ENCODE peak calls at places on chromosomes 1 and 21, in six cellular contexts. H is neural progenitor cell, O is left ventricle myocardium inferior, A is RWPE2, R is GM23338, W is lower lobe of right lung. B is an unnamed sample.

GRCh38 chr1:3668585-3669300 is 16.4 kb downstream of the TP73 start:
- DNase-seq in O (peak; percentile 82), R (peak; percentile 71), H (no peak), W (peak; percentile 95), A (peak; percentile 71), B (no peak)

GRCh38 chr1:220786057-220786336 is 716 bp upstream of the MTARC1 start:
- DNase-seq in W (peak; percentile 63), R (no peak), A (no peak), H (no peak), O (peak; percentile 34), B (no peak)

GRCh38 chr1:56376188-56376984 is 203.0 kb downstream of the PLPP3 start:
- DNase-seq in R (peak; percentile 57), O (peak; percentile 32), H (peak; percentile 34), A (no peak), W (no peak), B (peak; percentile 51)

GRCh38 chr1:208510192-208510952 is 266.2 kb upstream of the PLXNA2 start:
- DNase-seq in O (no peak), R (no peak), W (no peak), H (no peak), A (no peak), B (peak; percentile 58)

GRCh38 chr1:233704125-233704881 is 90.4 kb downstream of the KCNK1 start:
- DNase-seq in W (no peak), R (no peak), O (no peak), A (no peak), H (no peak), B (peak; percentile 15)

GRCh38 chr1:65650682-65651081 is 142.0 kb upstream of the PDE4B start:
- DNase-seq in H (no peak), O (no peak), A (no peak), R (no peak), W (no peak), B (no peak)

GRCh38 chr21:36471254-36471723 is 8.6 kb downstream of the CLDN14 start:
- DNase-seq in O (no peak), H (no peak), A (no peak), W (no peak), R (no peak), B (peak; percentile 76)

GRCh38 chr21:32538147-32538792 is 47.1 kb downstream of the TCP10L start:
- DNase-seq in H (no peak), A (no peak), O (no peak), R (no peak), W (no peak), B (no peak)

GRCh38 chr1:214550339-214551051 is 907 bp downstream of the PTPN14 start:
- DNase-seq in H (peak; percentile 54), R (peak; percentile 42), W (no peak), O (no peak), A (no peak), B (peak; percentile 34)

GRCh38 chr1:214549604-214550338 is 1.6 kb downstream of the PTPN14 start:
- DNase-seq in W (no peak), R (peak; percentile 60), A (no peak), O (no peak), H (peak; percentile 40), B (peak; percentile 58)

GRCh38 chr1:214552174-214552608 is 789 bp upstream of the PTPN14 start:
- DNase-seq in A (no peak), O (peak; percentile 57), W (peak; percentile 78), R (peak; percentile 97), H (peak; percentile 75), B (peak; percentile 65)

GRCh38 chr1:214551436-214552173 is at the start of gene PTPN14:
- DNase-seq in R (peak; percentile 97), W (peak; percentile 90), A (peak; percentile 84), O (peak; percentile 90), H (peak; percentile 98), B (peak; percentile 97)

GRCh38 chr1:214551052-214551435 is 358 bp downstream of the PTPN14 start:
- DNase-seq in W (peak; percentile 59), R (peak; percentile 48), H (peak; percentile 75), O (peak; percentile 57), A (peak; percentile 30), B (no peak)
- H3K4me3 ChIP-seq in W (peak overlapping the region; percentile 83), R (peak overlapping the region; percentile 87), H (peak overlapping the region; percentile 71), O (peak overlapping the region; percentile 88), A (peak overlapping the region; percentile 85), B (peak overlapping the region; percentile 91)

GRCh38 chr1:63623952-63624351 is 30.7 kb downstream of the PGM1 start:
- DNase-seq in A (no peak), H (peak; percentile 87), O (no peak), R (no peak), W (no peak), B (no peak)
- TF ChIP-seq CTCF in A (no peak), H (no peak), O (no peak), R (no peak), W (no peak), B (no peak)

GRCh38 chr1:53838654-53838974 is 518 bp upstream of the NDC1 start:
- DNase-seq in W (no peak), H (no peak), A (no peak), R (no peak), O (no peak), B (no peak)
- H3K4me3 ChIP-seq in W (peak overlapping the region; percentile 89), H (peak overlapping the region; percentile 82), A (peak overlapping the region; percentile 75), R (no peak overlapping the region), O (peak overlapping the region; percentile 88), B (peak overlapping the region; percentile 97)

DNA sequence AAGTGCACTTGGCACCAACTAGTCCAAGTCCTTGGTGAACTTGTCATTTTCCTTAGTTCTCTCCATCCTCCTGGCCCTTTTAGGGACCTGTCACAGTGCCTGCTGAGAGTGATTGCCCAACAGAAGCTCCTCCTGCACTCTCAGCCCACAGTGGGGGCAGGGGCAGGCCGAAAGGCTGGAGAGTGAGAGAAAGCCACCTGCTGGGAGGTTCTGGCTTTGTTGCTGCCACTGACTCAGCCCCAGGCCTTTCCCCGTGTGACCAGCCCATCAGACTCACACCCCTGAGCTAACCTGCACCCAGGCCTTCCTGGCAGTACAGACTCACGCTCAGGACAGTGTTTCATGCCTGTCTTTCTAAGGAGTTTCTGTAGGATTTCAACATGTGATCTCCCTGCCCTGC is 17.1 kb upstream of the PROK1 start:
- DNase-seq in O (peak; percentile 47), A (no peak), R (peak; percentile 80), H (peak; percentile 74), W (peak; percentile 80), B (peak; percentile 12)
- TF ChIP-seq CTCF in O (peak; percentile 50), A (no peak), R (peak; percentile 17), H (no peak), W (peak; percentile 17), B (no peak)

GRCh38 chr1:2091611-2092604 is 41.7 kb downstream of the PRKCZ start:
- DNase-seq in O (peak; percentile 50), W (no peak), R (peak; percentile 83), H (peak; percentile 74), A (no peak), B (peak; percentile 19)
- H3K4me3 ChIP-seq in O (no peak overlapping the region), W (no peak overlapping the region), R (no peak overlapping the region), H (no peak overlapping the region), A (no peak overlapping the region), B (no peak overlapping the region)

DNA sequence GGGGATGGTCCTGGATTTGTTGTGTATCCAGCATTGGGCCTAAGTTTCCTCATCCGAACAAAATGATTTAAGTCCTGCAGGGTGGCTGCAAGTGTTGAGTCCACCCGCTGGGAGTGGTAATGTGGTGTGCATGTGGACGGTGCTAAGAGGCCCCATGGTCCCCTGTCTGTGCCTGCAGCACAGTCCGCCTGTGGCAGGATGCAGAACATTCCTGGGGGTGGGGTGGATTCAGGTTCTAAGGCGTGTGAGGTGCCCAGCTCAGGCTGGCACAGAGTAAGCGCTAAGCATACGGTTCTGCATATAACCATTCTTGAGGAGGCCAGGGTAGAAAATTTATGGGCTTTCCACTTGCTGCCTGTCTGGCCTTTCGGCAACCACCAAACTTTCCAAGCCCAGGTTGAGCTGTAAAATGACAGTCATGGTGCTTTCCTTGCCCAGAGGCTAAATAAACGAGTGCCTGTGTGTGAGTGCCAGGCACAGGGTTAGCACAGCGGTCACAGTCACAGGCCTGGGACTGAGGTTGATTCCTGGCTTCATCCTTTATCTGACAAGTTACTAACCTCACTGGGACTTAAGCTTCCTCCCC is 30.7 kb downstream of the SLC2A1 start:
- DNase-seq in R (no peak), O (no peak), A (no peak), W (no peak), H (no peak), B (no peak)
- TF ChIP-seq CTCF in R (no peak), O (no peak), A (no peak), W (no peak), H (no peak), B (no peak)

B was measured in astrocyte of the spinal cord.